ENCODE peak calls at places on chromosomes 13 and 19, in seven cellular contexts. F is lung; R is tibial artery; E is IMR-90; V is PC-9; A is CD8-positive, alpha-beta T cell; M is thoracic aorta. D is an unnamed sample.

GRCh38 chr13:31200636-31200970 is 828 bp downstream of the B3GLCT start:
- DNase-seq in F (peak; percentile 43), R (peak; percentile 74), E (no peak), V (no peak), A (peak; percentile 45), M (no peak), D (no peak)

GRCh38 chr19:58338825-58339558 is 12.2 kb downstream of the ZSCAN22 start:
- DNase-seq in F (no peak), R (no peak), E (peak; percentile 7), V (peak; percentile 40), A (no peak), M (no peak), D (no peak)

GRCh38 chr13:26897706-26898550 is 137.3 kb upstream of the GPR12 start:
- DNase-seq in F (no peak), R (no peak), E (no peak), V (no peak), A (no peak), M (no peak), D (no peak)

GRCh38 chr13:20144141-20144850 is 16.6 kb downstream of the GJA3 start:
- DNase-seq in F (no peak), R (no peak), E (no peak), V (no peak), A (no peak), M (no peak), D (no peak)

GRCh38 chr13:112013665-112014064 is 53.3 kb upstream of the SOX1 start:
- DNase-seq in F (no peak), R (no peak), E (no peak), V (no peak), A (no peak), M (no peak), D (no peak)

GRCh38 chr13:106322628-106323027 is 212.8 kb downstream of the EFNB2 start:
- DNase-seq in F (no peak), R (no peak), E (no peak), V (no peak), A (no peak), M (no peak), D (no peak)

GRCh38 chr19:10835754-10836477 is at the start of gene TMED1:
- DNase-seq in F (peak; percentile 100), R (peak; percentile 100), E (peak; percentile 98), V (peak; percentile 94), A (peak; percentile 98), M (peak; percentile 100), D (peak; percentile 94)

GRCh38 chr19:17109962-17110598 is 34.5 kb downstream of the MYO9B start:
- DNase-seq in F (peak; percentile 72), R (peak; percentile 84), E (no peak), V (no peak), A (no peak), M (no peak), D (no peak)

GRCh38 chr13:30904043-30904442 is 2.0 kb upstream of the MEDAG start:
- DNase-seq in F (no peak), R (no peak), E (peak; percentile 52), V (no peak), A (no peak), M (no peak), D (no peak)

GRCh38 chr19:12155324-12155723 is 1.2 kb downstream of the ZNF625 start:
- DNase-seq in F (no peak), R (no peak), E (no peak), V (no peak), A (no peak), M (no peak), D (no peak)
- H3K27ac ChIP-seq in F (peak overlapping the region; percentile 39), R (peak overlapping the region; percentile 86), E (peak overlapping the region; percentile 11), V (no peak overlapping the region), A (no peak overlapping the region), M (peak overlapping the region; percentile 73), D (no peak overlapping the region)

DNA sequence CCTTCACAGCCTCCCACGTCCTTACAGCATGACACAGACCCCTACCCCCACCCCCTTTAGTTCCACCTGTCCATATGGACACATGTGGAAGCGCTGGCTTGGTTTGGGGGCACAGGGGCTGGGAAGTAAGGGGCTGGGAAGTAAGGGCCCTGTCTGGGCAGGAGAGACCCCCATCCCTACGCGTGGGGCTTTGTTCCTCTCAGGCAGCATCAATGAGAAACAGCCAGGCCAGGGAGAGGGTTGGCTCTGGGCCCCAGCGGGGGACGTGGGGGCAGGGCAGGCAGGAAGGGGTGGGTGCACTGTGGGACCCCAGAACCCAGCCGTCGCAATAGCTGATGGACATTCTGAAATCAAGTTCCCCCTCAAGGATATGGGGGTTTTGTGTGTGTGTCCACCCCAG is 1.1 kb downstream of the NCAN start:
- DNase-seq in F (no peak), R (no peak), E (no peak), V (no peak), A (no peak), M (no peak), D (no peak)
- H3K27ac ChIP-seq in F (no peak overlapping the region), R (no peak overlapping the region), E (no peak overlapping the region), V (no peak overlapping the region), A (no peak overlapping the region), M (no peak overlapping the region), D (no peak overlapping the region)

GRCh38 chr13:62305758-62306157 is 890.1 kb upstream of the PCDH20 start:
- DNase-seq in F (no peak), R (no peak), E (no peak), V (no peak), A (no peak), M (no peak), D (no peak)

GRCh38 chr13:62294210-62294609 is 878.6 kb upstream of the PCDH20 start:
- DNase-seq in F (no peak), R (no peak), E (peak; percentile 18), V (no peak), A (no peak), M (no peak), D (no peak)

GRCh38 chr13:62296812-62297211 is 881.2 kb upstream of the PCDH20 start:
- DNase-seq in F (no peak), R (no peak), E (no peak), V (no peak), A (no peak), M (no peak), D (no peak)

GRCh38 chr13:62302341-62302740 is 886.7 kb upstream of the PCDH20 start:
- DNase-seq in F (no peak), R (no peak), E (peak; percentile 37), V (no peak), A (no peak), M (no peak), D (no peak)

GRCh38 chr13:62300021-62300420 is 884.4 kb upstream of the PCDH20 start:
- DNase-seq in F (no peak), R (no peak), E (no peak), V (no peak), A (no peak), M (no peak), D (no peak)
- H3K27ac ChIP-seq in F (no peak overlapping the region), R (no peak overlapping the region), E (no peak overlapping the region), V (no peak overlapping the region), A (no peak overlapping the region), M (no peak overlapping the region), D (no peak overlapping the region)

DNA sequence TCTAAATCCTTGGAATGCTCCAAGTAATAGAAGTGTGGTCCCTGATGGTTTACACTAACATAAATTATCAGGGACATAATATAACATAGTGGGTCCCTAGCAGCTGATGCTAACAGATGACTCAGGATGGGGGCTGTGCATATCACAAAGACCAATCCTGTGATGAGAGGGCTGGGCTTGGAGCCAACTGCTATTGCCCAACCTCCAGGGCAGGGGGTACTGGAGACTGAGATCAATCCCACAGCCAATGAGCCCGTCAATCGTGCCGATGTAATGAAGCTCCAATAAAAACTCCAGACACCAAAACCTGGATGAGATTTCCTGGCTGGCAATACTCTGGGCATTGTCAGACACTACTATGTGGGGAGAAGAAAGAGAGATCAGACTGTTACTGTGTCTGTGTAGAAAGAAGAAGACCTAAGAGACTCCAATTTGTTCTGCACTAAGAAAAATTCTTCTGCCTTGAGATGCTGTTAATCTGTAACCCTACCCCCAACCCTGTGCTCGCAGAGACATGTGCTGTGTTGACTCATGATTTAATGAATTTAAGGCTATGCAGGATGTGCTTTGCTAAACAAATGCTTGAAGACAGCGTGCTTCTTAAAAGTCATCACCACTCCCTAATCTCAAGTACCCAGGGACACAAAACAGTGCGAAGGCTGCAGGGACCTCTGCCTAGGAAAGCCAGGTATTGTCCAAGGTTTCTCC is 33.4 kb downstream of the ABCC4 start:
- DNase-seq in F (no peak), R (no peak), E (peak; percentile 96), V (no peak), A (no peak), M (no peak), D (no peak)
- H3K27ac ChIP-seq in F (peak overlapping the region; percentile 53), R (no peak overlapping the region), E (peak overlapping the region; percentile 95), V (no peak overlapping the region), A (no peak overlapping the region), M (no peak overlapping the region), D (peak overlapping the region; percentile 55)

DNA sequence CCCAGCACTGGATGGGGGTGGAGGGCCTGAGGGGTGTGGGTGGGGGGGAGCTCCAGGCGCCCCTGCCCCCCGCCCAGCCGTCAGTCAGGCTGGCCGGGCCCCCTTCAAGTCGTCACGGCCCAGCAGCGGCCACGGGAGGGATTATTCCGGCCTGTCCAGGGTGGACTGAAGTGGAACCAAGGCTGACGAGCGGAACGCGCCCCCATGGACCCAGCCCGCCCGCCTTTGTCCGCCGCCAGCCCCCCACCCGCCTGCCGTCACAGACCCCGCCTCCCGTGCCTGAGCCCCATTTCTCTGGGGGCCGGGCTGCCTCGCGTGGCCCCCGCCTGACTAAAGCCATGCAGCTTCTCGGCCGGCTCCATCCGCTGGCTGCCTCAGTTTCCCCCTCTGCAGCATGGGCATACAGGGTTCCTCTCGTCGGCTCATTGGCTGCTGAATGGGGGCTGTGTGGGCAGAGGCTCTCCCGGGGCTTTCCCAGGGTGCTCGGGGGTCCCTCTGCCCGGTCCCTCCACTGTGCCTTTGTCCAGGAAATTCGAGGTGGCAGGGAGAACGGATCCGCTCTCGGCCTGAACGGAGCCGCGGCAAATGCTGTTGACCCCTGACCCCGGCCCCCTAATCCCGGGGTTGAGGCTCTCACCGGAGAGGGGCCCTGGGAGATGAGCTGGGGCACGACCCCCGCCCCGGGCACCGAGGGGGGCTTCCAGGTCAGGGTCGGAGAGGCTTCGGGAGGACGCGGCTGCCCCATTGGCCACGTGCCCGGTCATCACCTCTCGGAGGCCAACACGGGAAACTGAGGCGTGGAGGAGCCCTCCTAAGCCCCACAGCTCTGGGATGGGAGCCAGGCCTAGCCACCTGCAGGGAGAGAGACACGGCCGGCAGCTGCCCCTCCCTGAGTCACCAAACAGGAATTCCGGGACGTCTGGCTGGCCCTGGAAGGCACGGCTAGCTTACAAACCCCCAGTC is 27.3 kb downstream of the EFNA2 start:
- DNase-seq in F (no peak), R (no peak), E (peak; percentile 58), V (peak; percentile 51), A (no peak), M (no peak), D (no peak)
- H3K27ac ChIP-seq in F (no peak overlapping the region), R (no peak overlapping the region), E (no peak overlapping the region), V (no peak overlapping the region), A (no peak overlapping the region), M (no peak overlapping the region), D (no peak overlapping the region)

DNA sequence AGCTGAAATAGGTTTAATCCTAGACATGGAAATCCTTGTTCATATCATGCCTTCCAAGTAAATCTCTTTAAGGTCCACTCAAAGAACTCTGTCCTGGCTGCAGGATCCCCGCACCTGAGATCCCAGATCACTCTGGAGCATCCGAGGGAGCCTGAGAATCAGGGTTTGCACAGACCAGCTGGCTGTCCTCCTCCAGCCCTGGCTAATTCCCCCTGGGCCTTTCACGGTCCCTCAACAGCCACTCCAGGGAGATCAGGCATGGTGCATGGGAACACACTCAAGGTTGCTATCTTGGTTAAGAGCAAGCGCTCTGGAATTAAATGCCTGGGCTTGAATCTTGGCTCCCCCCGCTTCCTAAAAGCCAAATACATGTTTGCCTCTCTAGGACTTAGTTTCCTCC is 130.8 kb downstream of the IRS2 start:
- DNase-seq in F (no peak), R (no peak), E (no peak), V (no peak), A (no peak), M (no peak), D (no peak)
- H3K27ac ChIP-seq in F (peak overlapping the region; percentile 85), R (no peak overlapping the region), E (no peak overlapping the region), V (no peak overlapping the region), A (no peak overlapping the region), M (peak overlapping the region; percentile 46), D (no peak overlapping the region)

GRCh38 chr13:92745233-92745632 is 481.4 kb upstream of the GPC6 start:
- DNase-seq in F (no peak), R (no peak), E (no peak), V (no peak), A (no peak), M (no peak), D (no peak)
- H3K27ac ChIP-seq in F (no peak overlapping the region), R (no peak overlapping the region), E (no peak overlapping the region), V (no peak overlapping the region), A (no peak overlapping the region), M (no peak overlapping the region), D (no peak overlapping the region)